ENCODE peak calls at places on chromosomes 2 and 18, in seven cellular contexts. I, N, D, B, M, T and G are unnamed samples.

GRCh38 chr2:120283649-120284048 is 31.0 kb downstream of the RALB start:
- DNase-seq in M (no peak), N (no peak), T (no peak), I (peak), B (no peak), D (no peak), G (no peak)

GRCh38 chr2:146776589-146776988 is 1068.2 kb upstream of the ACVR2A start:
- DNase-seq in T (no peak), M (no peak), D (no peak), I (no peak), N (no peak), B (no peak), G (no peak)

GRCh38 chr2:98086491-98087446 is at the start of gene VWA3B:
- DNase-seq in B (peak), N (peak), M (no peak), D (no peak), I (peak), T (peak), G (no peak)

GRCh38 chr18:49788327-49788908 is 24.9 kb downstream of the ACAA2 start:
- DNase-seq in M (no peak), D (no peak), B (no peak), T (no peak), I (peak), N (peak), G (no peak)

GRCh38 chr2:173086518-173087213 is 11.0 kb downstream of the MAP3K20 start:
- DNase-seq in B (no peak), N (no peak), T (no peak), I (no peak), D (no peak), M (no peak), G (no peak)

GRCh38 chr2:46873632-46874068 is 42.0 kb downstream of the MCFD2 start:
- DNase-seq in D (no peak), T (no peak), M (no peak), B (peak), I (peak), N (no peak), G (peak)

GRCh38 chr2:140861666-140862065 is 1269.2 kb downstream of the LRP1B start:
- DNase-seq in D (no peak), I (no peak), N (no peak), T (no peak), M (no peak), B (no peak), G (no peak)

GRCh38 chr2:190493095-190493494 is 41.4 kb downstream of the NEMP2 start:
- DNase-seq in D (no peak), T (no peak), N (no peak), M (no peak), B (no peak), I (no peak), G (no peak)

GRCh38 chr2:80459028-80459427 is 154.5 kb upstream of the LRRTM1 start:
- DNase-seq in T (no peak), B (no peak), D (no peak), N (no peak), M (no peak), I (no peak), G (no peak)

GRCh38 chr2:104746790-104747320 is 107.1 kb upstream of the POU3F3 start:
- DNase-seq in N (no peak), M (no peak), D (no peak), T (peak), B (no peak), I (no peak), G (no peak)

GRCh38 chr2:170710609-170710979 is 4.5 kb upstream of the SP5 start:
- DNase-seq in I (no peak), D (no peak), T (no peak), B (no peak), N (no peak), M (no peak), G (no peak)

GRCh38 chr2:127408004-127408806 is 10.0 kb upstream of the PROC start:
- DNase-seq in T (peak), N (peak), M (peak), I (peak), B (peak), D (peak), G (peak)

GRCh38 chr2:108968619-108969018 is 20.4 kb downstream of the EDAR start:
- DNase-seq in D (no peak), N (no peak), B (no peak), T (no peak), M (no peak), I (no peak), G (no peak)

GRCh38 chr2:175111200-175111657 is 56.8 kb downstream of the ATF2 start:
- DNase-seq in T (no peak), D (no peak), B (peak), I (peak), M (no peak), N (peak), G (peak)

GRCh38 chr2:42673989-42674564 is 89.9 kb downstream of the OXER1 start:
- DNase-seq in M (no peak), B (no peak), I (no peak), N (no peak), D (no peak), T (no peak), G (no peak)

GRCh38 chr2:147214900-147215299 is 629.9 kb upstream of the ACVR2A start:
- DNase-seq in N (no peak), B (no peak), I (no peak), D (no peak), M (no peak), T (no peak), G (no peak)

GRCh38 chr2:207823865-207824264 is 54.2 kb upstream of the FZD5 start:
- DNase-seq in I (no peak), T (no peak), M (no peak), D (no peak), N (no peak), B (no peak), G (no peak)

GRCh38 chr2:73385486-73386341 is at the start of gene ALMS1:
- DNase-seq in B (peak), M (peak), T (peak), N (peak), I (peak), D (peak), G (peak)

GRCh38 chr2:121689356-121689755 is 40.1 kb upstream of the CLASP1 start:
- DNase-seq in N (no peak), D (no peak), M (no peak), B (peak), I (peak), T (no peak), G (peak)

GRCh38 chr2:224347181-224348051 is 54.5 kb downstream of the FAM124B start:
- DNase-seq in M (no peak), D (no peak), I (peak), N (no peak), T (no peak), B (no peak), G (no peak)

GRCh38 chr2:84816426-84817026 is 64.4 kb downstream of the TRABD2A start:
- DNase-seq in N (no peak), T (no peak), D (no peak), I (no peak), M (no peak), B (no peak), G (no peak)

GRCh38 chr2:240820607-240821428 is 799 bp upstream of the KIF1A start:
- DNase-seq in T (peak), M (no peak), B (no peak), I (no peak), N (no peak), D (no peak), G (peak)

GRCh38 chr2:44743473-44743872 is 198.0 kb upstream of the SIX3 start:
- DNase-seq in D (no peak), N (no peak), B (no peak), M (no peak), I (no peak), T (no peak), G (no peak)

GRCh38 chr2:122531803-122532344 is 776.4 kb downstream of the TSN start:
- DNase-seq in D (no peak), N (no peak), M (no peak), I (no peak), B (no peak), T (peak), G (no peak)

GRCh38 chr2:60671971-60672370 is 84.1 kb upstream of the PAPOLG start:
- DNase-seq in M (no peak), T (no peak), N (no peak), B (no peak), D (no peak), I (no peak), G (no peak)

GRCh38 chr2:221463235-221463896 is 108.7 kb downstream of the EPHA4 start:
- DNase-seq in I (no peak), T (no peak), B (no peak), M (no peak), N (peak), D (no peak), G (no peak)

GRCh38 chr2:99940963-99941362 is 201.4 kb downstream of the AFF3 start:
- DNase-seq in I (peak), M (no peak), T (no peak), D (no peak), N (no peak), B (no peak), G (no peak)

GRCh38 chr2:140567734-140568133 is 1563.1 kb downstream of the LRP1B start:
- DNase-seq in M (no peak), B (no peak), T (no peak), D (no peak), I (peak), N (peak), G (no peak)

GRCh38 chr2:216590780-216591179 is 42.4 kb upstream of the IGFBP2 start:
- DNase-seq in D (no peak), N (no peak), I (peak), M (no peak), T (no peak), B (no peak), G (no peak)

GRCh38 chr2:112229365-112229764 is 25.5 kb downstream of the ZC3H8 start:
- DNase-seq in M (no peak), B (no peak), I (peak), N (no peak), D (no peak), T (no peak), G (no peak)

GRCh38 chr2:29443086-29443485 is 327.9 kb downstream of the CLIP4 start:
- DNase-seq in D (no peak), B (no peak), M (no peak), I (no peak), N (no peak), T (no peak), G (no peak)

GRCh38 chr18:35682282-35682867 is 100.8 kb downstream of the GALNT1 start:
- DNase-seq in B (no peak), D (no peak), T (no peak), N (no peak), I (peak), M (no peak), G (no peak)